ENCODE peak calls at places on chromosomes 3 and 15, in seven cellular contexts. R, Z, B, O, W, F and Q are unnamed samples.

GRCh38 chr15:98547741-98548166 is 100.6 kb upstream of the IGF1R start:
- DNase-seq in R (no peak), Z (no peak), B (peak), O (peak), W (no peak), F (no peak), Q (peak)

GRCh38 chr15:90465930-90466567 is 63.7 kb upstream of the CRTC3 start:
- DNase-seq in R (no peak), Z (peak), B (no peak), O (no peak), W (no peak), F (no peak), Q (no peak)

GRCh38 chr3:45596290-45596791 is 1.8 kb downstream of the LIMD1 start:
- DNase-seq in R (no peak), Z (no peak), B (no peak), O (no peak), W (no peak), F (no peak), Q (no peak)

GRCh38 chr15:41795996-41796395 is 21.7 kb downstream of the MAPKBP1 start:
- DNase-seq in R (no peak), Z (no peak), B (no peak), O (no peak), W (no peak), F (no peak), Q (no peak)

GRCh38 chr3:126500016-126500415 is 17.6 kb downstream of the UROC1 start:
- DNase-seq in R (no peak), Z (no peak), B (peak), O (no peak), W (no peak), F (no peak), Q (no peak)

GRCh38 chr3:45187597-45188210 is 38.4 kb downstream of the TMEM158 start:
- DNase-seq in R (no peak), Z (no peak), B (no peak), O (no peak), W (no peak), F (no peak), Q (no peak)

GRCh38 chr15:51076898-51077564 is 17.7 kb downstream of the TNFAIP8L3 start:
- DNase-seq in R (no peak), Z (no peak), B (peak), O (peak), W (no peak), F (peak), Q (peak)

GRCh38 chr15:90913398-90913944 is 10.4 kb downstream of the MAN2A2 start:
- DNase-seq in R (no peak), Z (no peak), B (no peak), O (no peak), W (no peak), F (no peak), Q (no peak)

GRCh38 chr3:198032445-198032936 is 72.5 kb downstream of the LMLN start:
- DNase-seq in R (no peak), Z (peak), B (no peak), O (no peak), W (no peak), F (no peak), Q (peak)

GRCh38 chr3:189799366-189799765 is 168.2 kb downstream of the TP63 start:
- DNase-seq in R (no peak), Z (no peak), B (no peak), O (no peak), W (no peak), F (no peak), Q (no peak)

GRCh38 chr15:58229297-58229768 is 91.2 kb downstream of the AQP9 start:
- DNase-seq in R (no peak), Z (peak), B (peak), O (peak), W (no peak), F (peak), Q (peak)

GRCh38 chr3:50625131-50625878 is 8.4 kb downstream of the MAPKAPK3 start:
- DNase-seq in R (peak), Z (no peak), B (no peak), O (no peak), W (no peak), F (no peak), Q (no peak)

GRCh38 chr3:120244834-120245225 is 40.2 kb downstream of the GPR156 start:
- DNase-seq in R (peak), Z (no peak), B (peak), O (peak), W (no peak), F (no peak), Q (no peak)

GRCh38 chr3:127410678-127411077 is 122.8 kb upstream of the PRR20G start:
- DNase-seq in R (no peak), Z (no peak), B (no peak), O (no peak), W (no peak), F (no peak), Q (no peak)

GRCh38 chr3:16203031-16203430 is 28.6 kb downstream of the GALNT15 start:
- DNase-seq in R (no peak), Z (peak), B (no peak), O (peak), W (no peak), F (no peak), Q (no peak)

GRCh38 chr15:20340931-20341661 is 200.5 kb downstream of the GOLGA6L6 start:
- DNase-seq in R (no peak), Z (no peak), B (no peak), O (no peak), W (no peak), F (peak), Q (peak)

GRCh38 chr15:74867562-74868458 is 5.4 kb downstream of the SCAMP2 start:
- DNase-seq in R (no peak), Z (no peak), B (no peak), O (no peak), W (no peak), F (peak), Q (no peak)

GRCh38 chr3:148309390-148310035 is 388.2 kb upstream of the AGTR1 start:
- DNase-seq in R (peak), Z (peak), B (peak), O (peak), W (no peak), F (peak), Q (peak)

GRCh38 chr15:40091861-40092415 is 16.7 kb downstream of the BMF start:
- DNase-seq in R (no peak), Z (no peak), B (peak), O (peak), W (no peak), F (no peak), Q (no peak)

GRCh38 chr3:24640330-24640877 is 145.8 kb upstream of the THRB start:
- DNase-seq in R (no peak), Z (no peak), B (peak), O (peak), W (no peak), F (peak), Q (no peak)
- H2AK5ac ChIP-seq in R (no peak), Z (no peak), B (no peak), O (no peak), W (no peak), F (no peak), Q (no peak)

DNA sequence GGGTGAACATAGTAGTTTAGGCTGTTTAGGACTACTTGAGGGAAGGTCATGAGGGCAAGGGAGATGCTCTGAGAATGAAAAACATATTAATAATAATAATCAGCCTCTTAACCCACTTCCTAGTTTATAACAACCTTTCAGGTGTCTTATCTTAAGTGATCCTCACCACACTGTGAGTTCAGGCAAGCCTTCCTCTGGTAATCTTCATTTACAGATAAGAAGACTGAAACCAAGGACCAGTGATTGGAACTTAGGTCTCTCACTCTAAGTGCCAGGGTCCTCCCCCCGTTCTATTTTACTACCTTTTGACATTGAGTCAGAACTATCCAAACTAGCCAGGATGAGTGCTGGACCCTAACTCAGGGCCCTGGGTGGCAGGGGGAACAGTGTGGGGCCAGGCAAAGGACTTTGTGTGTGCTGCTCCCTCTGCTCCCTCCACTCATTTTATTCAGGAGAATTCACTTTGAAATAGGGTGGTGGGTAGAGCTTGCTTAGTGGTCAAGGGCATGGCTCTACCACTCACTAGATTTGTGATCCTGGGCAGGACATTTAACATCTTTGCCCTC is 5.7 kb downstream of the NUTM1 start:
- DNase-seq in R (no peak), Z (no peak), B (peak), O (no peak), W (no peak), F (no peak), Q (no peak)
- H2AK5ac ChIP-seq in R (no peak), Z (no peak), B (no peak), O (no peak), W (no peak), F (no peak), Q (no peak)

DNA sequence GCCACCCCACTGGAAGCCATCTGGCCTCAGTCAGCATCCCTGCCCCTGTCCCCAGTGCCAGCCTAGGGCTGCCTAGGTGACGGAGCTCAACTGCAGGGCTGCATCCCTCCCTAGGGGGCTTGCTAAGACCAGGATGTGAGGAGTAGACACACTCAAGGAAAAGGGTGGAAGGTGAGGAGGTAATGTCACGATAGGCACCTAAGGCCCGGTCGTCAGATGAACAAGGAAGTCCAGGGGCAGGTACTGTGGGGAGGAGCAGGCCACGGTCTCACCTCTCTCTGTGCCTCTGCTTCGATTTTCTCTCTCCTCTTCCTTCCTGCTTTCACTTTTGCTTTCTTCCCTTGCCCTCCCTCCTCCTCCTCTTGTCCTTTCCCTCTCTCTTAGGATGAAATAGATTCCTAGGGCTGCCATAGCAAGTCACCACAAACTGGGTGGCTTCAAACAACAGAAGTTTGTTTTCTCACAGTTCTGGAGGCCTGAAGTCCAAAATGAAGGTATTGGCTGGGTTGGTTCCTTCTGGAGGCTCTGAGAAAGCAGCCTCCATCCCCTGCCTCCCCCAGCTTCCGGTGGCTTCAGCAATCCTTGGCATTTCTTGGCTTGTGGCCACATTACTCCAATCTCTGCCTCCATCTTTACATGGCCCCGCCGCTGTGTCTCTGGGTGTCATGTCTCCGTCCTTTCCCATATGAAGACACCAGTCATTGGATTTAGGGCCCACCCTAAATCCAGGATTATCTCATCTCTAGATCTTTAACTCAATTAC is 298.2 kb downstream of the SHQ1 start:
- DNase-seq in R (no peak), Z (no peak), B (no peak), O (peak), W (no peak), F (peak), Q (no peak)
- H2AK5ac ChIP-seq in R (no peak), Z (no peak), B (no peak), O (no peak), W (no peak), F (no peak), Q (no peak)

DNA sequence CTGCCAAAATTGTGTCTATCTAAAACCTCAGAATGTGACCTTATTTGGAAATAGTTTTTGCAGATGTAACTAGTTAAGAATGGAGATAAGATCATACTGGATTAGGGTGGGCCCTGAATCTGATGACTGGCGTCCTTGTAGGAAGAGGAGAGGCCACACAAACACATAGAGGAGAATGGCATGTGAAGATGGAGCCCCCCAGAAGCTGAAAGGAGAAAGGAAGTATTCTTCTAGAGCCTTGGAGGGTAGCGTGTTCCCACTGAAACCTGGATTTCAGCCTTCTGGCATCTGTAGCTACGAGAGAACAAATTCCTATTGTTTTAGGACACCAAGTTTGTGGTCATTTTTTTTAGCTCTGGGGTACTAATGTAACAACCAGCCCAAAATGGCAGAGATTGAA is 423.0 kb upstream of the TPM1 start:
- DNase-seq in R (no peak), Z (no peak), B (no peak), O (no peak), W (no peak), F (no peak), Q (no peak)
- H2AK5ac ChIP-seq in R (no peak), Z (peak), B (no peak), O (peak), W (no peak), F (peak), Q (no peak)